ENCODE peak calls at places on chromosomes 4 and X, in ten cellular contexts. F is cardiac muscle cell; G is aorta; Q is NCI-H510A treated with DMSO at 0.1 percent for 48 hours; X is CD8-positive, alpha-beta T cell; H is activated CD8-positive, alpha-beta memory T cell treated with anti-CD3 and anti-CD28 coated beads, Interleukin-2, amount 50 U/mL, for 4 hours; B is amniotic epithelial cell; A is C1 segment of cervical spinal cord; Y is stimulated activated CD4-positive, alpha-beta T cell treated with anti-CD3 and anti-CD28 coated beads, TNF-alpha, amount 100 ng/mL, for 24 hours; V is H9. D is an unnamed sample.

GRCh38 chr4:81512945-81513584 is 41.4 kb upstream of the RASGEF1B start:
- DNase-seq in F (no peak), G (no peak), Q (no peak), X (no peak), H (no peak), B (no peak), A (no peak), Y (no peak), V (no peak), D (no peak)

GRCh38 chr4:84796388-84796787 is 170.1 kb downstream of the WDFY3 start:
- DNase-seq in F (no peak), G (no peak), Q (no peak), X (no peak), H (no peak), B (no peak), A (no peak), Y (no peak), V (no peak), D (no peak)

GRCh38 chrX:74537011-74537390 is 77.4 kb downstream of the RLIM start:
- DNase-seq in F (no peak), G (no peak), Q (peak), X (no peak), H (no peak), B (peak), A (no peak), Y (no peak), V (peak), D (peak)

GRCh38 chr4:67988986-67989385 is 25.7 kb upstream of the TMPRSS11A start:
- DNase-seq in F (no peak), G (no peak), Q (no peak), X (no peak), H (no peak), B (peak), A (no peak), Y (no peak), V (no peak), D (no peak)

GRCh38 chr4:127730142-127730913 is at the start of gene SLC25A31:
- DNase-seq in F (no peak), G (peak), Q (no peak), X (no peak), H (no peak), B (no peak), A (no peak), Y (no peak), V (peak), D (no peak)

GRCh38 chr4:16092682-16093319 is 9.0 kb upstream of the PROM1 start:
- DNase-seq in F (no peak), G (no peak), Q (no peak), X (no peak), H (no peak), B (no peak), A (no peak), Y (no peak), V (peak), D (no peak)

GRCh38 chr4:182922551-182923284 is 5.5 kb upstream of the DCTD start:
- DNase-seq in F (no peak), G (no peak), Q (no peak), X (no peak), H (no peak), B (peak), A (peak), Y (no peak), V (no peak), D (no peak)

GRCh38 chr4:143286733-143287570 is 49.7 kb upstream of the GAB1 start:
- DNase-seq in F (no peak), G (no peak), Q (no peak), X (no peak), H (no peak), B (peak), A (no peak), Y (no peak), V (no peak), D (no peak)

GRCh38 chr4:170008801-170009200 is 17.4 kb downstream of the MFAP3L start:
- DNase-seq in F (no peak), G (no peak), Q (no peak), X (no peak), H (no peak), B (no peak), A (no peak), Y (no peak), V (no peak), D (no peak)

GRCh38 chr4:24956763-24957162 is 43.9 kb upstream of the CCDC149 start:
- DNase-seq in F (no peak), G (no peak), Q (no peak), X (no peak), H (no peak), B (no peak), A (no peak), Y (no peak), V (no peak), D (no peak)

GRCh38 chr4:74433541-74434172 is 11.3 kb upstream of the AREG start:
- DNase-seq in F (no peak), G (no peak), Q (no peak), X (no peak), H (no peak), B (no peak), A (no peak), Y (no peak), V (no peak), D (no peak)

GRCh38 chr4:96787766-96788165 is 947.9 kb downstream of the PDHA2 start:
- DNase-seq in F (no peak), G (no peak), Q (no peak), X (no peak), H (no peak), B (no peak), A (no peak), Y (no peak), V (no peak), D (no peak)

D was measured in left ventricle myocardium inferior.